ENCODE peak calls at places on chromosome 12, in five cellular contexts. D, P, F, L and S are unnamed samples.

GRCh38 chr12:107990325-107990724 is 138.8 kb upstream of the WSCD2 start:
- DNase-seq in L (no peak), F (no peak), P (no peak), D (peak), S (peak)

GRCh38 chr12:123056053-123056452 is 75.6 kb downstream of the ARL6IP4 start:
- DNase-seq in D (no peak), F (no peak), P (no peak), L (no peak), S (no peak)

GRCh38 chr12:1488908-1489381 is 105.4 kb downstream of the FBXL14 start:
- DNase-seq in P (no peak), D (peak), L (no peak), F (no peak), S (no peak)

GRCh38 chr12:29710104-29710503 is 73.6 kb downstream of the TMTC1 start:
- DNase-seq in D (no peak), F (no peak), P (no peak), L (no peak), S (no peak)

GRCh38 chr12:92224685-92225331 is 79.2 kb upstream of the BTG1 start:
- DNase-seq in F (no peak), L (no peak), P (no peak), D (no peak), S (no peak)

GRCh38 chr12:124386059-124386458 is 91.2 kb downstream of the RFLNA start:
- DNase-seq in D (no peak), L (no peak), F (no peak), P (no peak), S (no peak)

GRCh38 chr12:78359530-78359929 is 505.0 kb upstream of the SYT1 start:
- DNase-seq in P (no peak), D (no peak), L (no peak), F (no peak), S (no peak)

GRCh38 chr12:50922820-50923219 is 29.5 kb upstream of the HIGD1C start:
- DNase-seq in P (no peak), F (no peak), D (no peak), L (no peak), S (no peak)

GRCh38 chr12:76113800-76114757 is 29.6 kb upstream of the NAP1L1 start:
- DNase-seq in D (no peak), F (no peak), L (no peak), P (no peak), S (no peak)

GRCh38 chr12:115439008-115439601 is 755.1 kb upstream of the TBX3 start:
- DNase-seq in L (no peak), P (no peak), F (no peak), D (no peak), S (no peak)

GRCh38 chr12:53231859-53232640 is at the start of gene RARG:
- DNase-seq in P (peak), L (peak), D (no peak), F (no peak), S (no peak)

GRCh38 chr12:64610660-64611429 is 550 bp downstream of the RASSF3 start:
- DNase-seq in P (peak), D (peak), F (peak), L (peak), S (peak)

GRCh38 chr12:121990692-121991603 is 30.7 kb upstream of the BCL7A start:
- DNase-seq in P (no peak), L (no peak), F (no peak), D (no peak), S (peak)

GRCh38 chr12:54385251-54385914 is 850 bp upstream of the ZNF385A start:
- DNase-seq in P (no peak), F (no peak), L (peak), D (peak), S (peak)

GRCh38 chr12:109963743-109964429 is 32.3 kb downstream of the GIT2 start:
- DNase-seq in L (no peak), P (no peak), F (no peak), D (no peak), S (no peak)

GRCh38 chr12:95131589-95132335 is 58.3 kb upstream of the NR2C1 start:
- DNase-seq in F (no peak), P (no peak), D (no peak), L (no peak), S (no peak)

GRCh38 chr12:63308701-63309100 is 157.7 kb upstream of the AVPR1A start:
- DNase-seq in P (no peak), L (no peak), D (no peak), F (no peak), S (no peak)

GRCh38 chr12:119528241-119528640 is 65.3 kb upstream of the TMEM233 start:
- DNase-seq in P (no peak), D (peak), L (no peak), F (no peak), S (peak)

GRCh38 chr12:53538209-53538689 is 31.0 kb upstream of the NPFF start:
- DNase-seq in D (peak), P (no peak), F (no peak), L (no peak), S (no peak)

GRCh38 chr12:93572712-93573551 is 457 bp downstream of the SOCS2 start:
- DNase-seq in D (no peak), L (peak), P (peak), F (no peak), S (peak)

GRCh38 chr12:100141998-100142850 is 450 bp downstream of the BLTP3B start:
- DNase-seq in P (no peak), L (peak), F (no peak), D (peak), S (peak)

GRCh38 chr12:127083028-127083949 is 1183.7 kb upstream of the TMEM132C start:
- DNase-seq in D (peak), F (no peak), L (no peak), P (no peak), S (peak)

GRCh38 chr12:2963154-2963759 is 4.1 kb downstream of the TEAD4 start:
- DNase-seq in F (no peak), L (no peak), D (no peak), P (no peak), S (no peak)

GRCh38 chr12:2959508-2960431 is 573 bp downstream of the TEAD4 start:
- DNase-seq in F (no peak), P (peak), L (peak), D (no peak), S (peak)

GRCh38 chr12:2960432-2960956 is 1.3 kb downstream of the TEAD4 start:
- DNase-seq in D (no peak), F (no peak), P (no peak), L (no peak), S (peak)

GRCh38 chr12:2960996-2961616 is 1.9 kb downstream of the TEAD4 start:
- DNase-seq in P (no peak), D (no peak), L (no peak), F (no peak), S (no peak)

GRCh38 chr12:2961705-2962104 is 2.5 kb downstream of the TEAD4 start:
- DNase-seq in L (no peak), D (no peak), P (no peak), F (no peak), S (no peak)
- H3K4me3 ChIP-seq in L (no peak), D (no peak), P (peak), F (no peak), S (no peak)

GRCh38 chr12:13368971-13369370 is 172.4 kb downstream of the EMP1 start:
- DNase-seq in F (no peak), D (no peak), P (no peak), L (no peak), S (no peak)

GRCh38 chr12:13365782-13366366 is 169.3 kb downstream of the EMP1 start:
- DNase-seq in L (no peak), D (no peak), F (no peak), P (no peak), S (no peak)

GRCh38 chr12:13369496-13369895 is 173.0 kb downstream of the EMP1 start:
- DNase-seq in P (no peak), F (no peak), D (no peak), L (no peak), S (no peak)

GRCh38 chr12:13367973-13368372 is 171.4 kb downstream of the EMP1 start:
- DNase-seq in F (no peak), L (no peak), D (no peak), P (no peak), S (no peak)

GRCh38 chr12:13368431-13368830 is 171.9 kb downstream of the EMP1 start:
- DNase-seq in D (no peak), F (no peak), L (no peak), P (no peak), S (no peak)
- TF ChIP-seq CTCF in D (no peak), F (no peak), L (no peak), P (no peak), S (no peak)

GRCh38 chr12:77273898-77274297 is 208.5 kb upstream of the E2F7 start:
- DNase-seq in F (no peak), P (no peak), L (no peak), D (no peak), S (no peak)
- H3K4me3 ChIP-seq in F (no peak), P (no peak), L (no peak), D (no peak), S (no peak)

GRCh38 chr12:20486233-20486632 is 117.9 kb downstream of the PDE3A start:
- DNase-seq in D (peak), P (no peak), L (no peak), F (no peak), S (no peak)
- TF ChIP-seq CTCF in D (no peak), P (no peak), L (no peak), F (no peak), S (no peak)

DNA sequence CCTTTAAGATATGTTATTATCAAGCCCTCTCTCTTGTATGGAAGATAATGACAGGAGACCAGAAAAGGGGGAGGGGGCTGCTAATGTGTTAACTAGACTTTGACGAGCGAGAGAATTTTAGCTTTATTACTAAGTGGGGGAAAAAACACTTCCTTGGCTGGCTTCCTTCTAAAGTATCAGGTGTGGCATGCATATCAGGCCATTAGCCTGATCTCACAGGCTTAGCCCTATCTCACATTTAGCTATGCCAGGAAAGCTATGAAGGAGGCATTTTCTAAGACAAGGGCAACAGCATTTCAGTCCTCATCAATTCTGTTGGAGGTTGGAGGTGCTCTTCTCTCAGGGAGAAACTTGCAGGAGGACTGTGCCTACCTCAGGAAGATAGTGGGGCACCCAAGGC is 9.9 kb downstream of the SSPN start:
- DNase-seq in F (no peak), P (no peak), L (no peak), D (no peak), S (no peak)
- H3K4me3 ChIP-seq in F (no peak), P (peak), L (no peak), D (no peak), S (no peak)

DNA sequence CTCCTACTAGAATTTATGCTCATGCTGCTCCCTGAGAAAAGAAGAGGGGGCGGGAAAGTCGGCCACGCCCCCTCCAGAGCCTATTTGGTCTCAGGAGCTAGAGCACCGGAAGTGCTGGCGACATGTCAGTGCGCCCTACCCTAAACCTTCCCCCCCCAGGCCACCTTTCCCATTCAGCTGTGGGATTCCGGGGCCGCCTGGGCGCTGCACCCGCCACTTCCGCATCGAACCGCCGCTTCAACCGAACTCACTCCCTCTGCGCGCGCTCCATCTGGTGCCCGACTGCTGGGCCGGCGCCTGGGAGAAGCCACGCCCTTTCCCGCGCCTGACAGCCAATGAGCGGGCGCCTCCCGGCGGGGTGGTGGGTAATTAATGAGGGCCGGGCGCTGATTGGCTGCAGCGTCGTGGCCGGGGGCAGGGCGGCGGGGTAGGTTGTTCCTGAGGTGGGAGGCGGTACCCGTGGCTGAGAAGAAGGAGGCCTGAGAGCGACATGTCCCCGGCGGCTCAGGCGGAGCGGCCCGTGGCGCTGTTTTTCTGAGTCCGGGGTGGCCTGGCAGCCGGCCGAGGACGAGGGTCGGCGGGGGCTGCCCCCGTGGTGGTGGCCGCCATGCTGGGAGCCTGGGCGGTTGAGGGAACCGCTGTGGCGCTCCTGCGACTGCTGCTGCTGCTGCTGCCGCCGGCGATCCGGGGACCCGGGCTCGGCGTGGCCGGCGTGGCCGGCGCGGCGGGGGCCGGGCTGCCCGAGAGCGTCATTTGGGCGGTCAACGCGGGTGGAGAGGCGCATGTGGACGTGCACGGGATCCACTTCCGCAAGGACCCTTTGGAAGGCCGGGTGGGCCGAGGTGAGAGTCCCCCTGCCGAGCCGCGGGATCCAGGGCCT is at the start of gene MLEC:
- DNase-seq in L (peak), F (peak), P (peak), D (peak), S (peak)
- TF ChIP-seq CTCF in L (peak), F (no peak), P (peak), D (no peak), S (peak)

GRCh38 chr12:117907108-117907689 is 61.6 kb downstream of the KSR2 start:
- DNase-seq in D (no peak), L (no peak), F (no peak), P (no peak), S (no peak)
- H3K4me3 ChIP-seq in D (no peak), L (no peak), F (no peak), P (no peak), S (no peak)

GRCh38 chr12:125734137-125734536 is 668.9 kb downstream of the AACS start:
- DNase-seq in D (peak), P (no peak), F (no peak), L (no peak), S (no peak)
- TF ChIP-seq CTCF in D (peak), P (no peak), F (no peak), L (no peak), S (no peak)

GRCh38 chr12:47754881-47755280 is 3.8 kb downstream of the RAPGEF3 start:
- DNase-seq in F (no peak), L (peak), D (peak), P (no peak), S (peak)

GRCh38 chr12:47757360-47757839 is 1.3 kb downstream of the RAPGEF3 start:
- DNase-seq in P (no peak), L (no peak), D (no peak), F (no peak), S (no peak)

GRCh38 chr12:47757840-47758583 is 668 bp downstream of the RAPGEF3 start:
- DNase-seq in L (peak), P (no peak), D (peak), F (no peak), S (no peak)

GRCh38 chr12:47754126-47754525 is 4.6 kb downstream of the RAPGEF3 start:
- DNase-seq in L (no peak), P (no peak), D (no peak), F (no peak), S (no peak)

GRCh38 chr12:47755655-47756562 is 2.8 kb downstream of the RAPGEF3 start:
- DNase-seq in D (no peak), L (peak), F (no peak), P (no peak), S (peak)
- H3K4me3 ChIP-seq in D (peak), L (peak), F (no peak), P (peak), S (peak)